ENCODE peak calls at places on chromosomes 12 and 14, in ten cellular contexts. One of them, this sample, is unnamed.
A peak's percentile ranks its signal among the peaks of the same experiment; 100 is the strongest.

GRCh38 chr14:33602396-33602795 is 348.5 kb downstream of the EGLN3 start:
- DNase-seq in mucosa of descending colon: no peak
- DNase-seq in astrocyte of the spinal cord: peak; percentile 48
- DNase-seq in lower leg skin: no peak
- DNase-seq in brain microvascular endothelial cell: peak; percentile 59
- DNase-seq in NB4: no peak
- DNase-seq in fibroblast of pulmonary artery: no peak
- DNase-seq in IMR-90: no peak
- DNase-seq in heart right ventricle: no peak
- DNase-seq in thyroid gland: no peak
- DNase-seq in this sample: no peak

GRCh38 chr12:121812921-121813896 is 9.4 kb downstream of the SETD1B start:
- DNase-seq in heart right ventricle: no peak
- DNase-seq in thyroid gland: no peak
- DNase-seq in mucosa of descending colon: peak; percentile 41
- DNase-seq in lower leg skin: no peak
- DNase-seq in astrocyte of the spinal cord: no peak
- DNase-seq in IMR-90: no peak
- DNase-seq in fibroblast of pulmonary artery: peak; percentile 39
- DNase-seq in NB4: no peak
- DNase-seq in brain microvascular endothelial cell: no peak
- DNase-seq in this sample: peak; percentile 51

GRCh38 chr12:54333420-54334034 is 8.6 kb downstream of the COPZ1 start:
- DNase-seq in mucosa of descending colon: no peak
- DNase-seq in NB4: no peak
- DNase-seq in lower leg skin: no peak
- DNase-seq in fibroblast of pulmonary artery: no peak
- DNase-seq in heart right ventricle: no peak
- DNase-seq in thyroid gland: no peak
- DNase-seq in brain microvascular endothelial cell: no peak
- DNase-seq in astrocyte of the spinal cord: no peak
- DNase-seq in IMR-90: no peak
- DNase-seq in this sample: no peak

GRCh38 chr12:54162741-54163140 is 26.0 kb downstream of the SMUG1 start:
- DNase-seq in IMR-90: no peak
- DNase-seq in mucosa of descending colon: no peak
- DNase-seq in lower leg skin: no peak
- DNase-seq in brain microvascular endothelial cell: no peak
- DNase-seq in heart right ventricle: no peak
- DNase-seq in thyroid gland: no peak
- DNase-seq in NB4: no peak
- DNase-seq in astrocyte of the spinal cord: no peak
- DNase-seq in fibroblast of pulmonary artery: no peak
- DNase-seq in this sample: no peak

GRCh38 chr14:105383083-105383730 is 15.1 kb upstream of the TEX22 start:
- DNase-seq in astrocyte of the spinal cord: no peak
- DNase-seq in thyroid gland: no peak
- DNase-seq in IMR-90: no peak
- DNase-seq in heart right ventricle: no peak
- DNase-seq in NB4: no peak
- DNase-seq in brain microvascular endothelial cell: no peak
- DNase-seq in mucosa of descending colon: no peak
- DNase-seq in fibroblast of pulmonary artery: no peak
- DNase-seq in lower leg skin: no peak
- DNase-seq in this sample: no peak

GRCh38 chr12:56126732-56127239 is 1.3 kb upstream of the ESYT1 start:
- DNase-seq in IMR-90: no peak
- DNase-seq in NB4: peak; percentile 83
- DNase-seq in lower leg skin: no peak
- DNase-seq in heart right ventricle: no peak
- DNase-seq in thyroid gland: no peak
- DNase-seq in fibroblast of pulmonary artery: no peak
- DNase-seq in astrocyte of the spinal cord: no peak
- DNase-seq in mucosa of descending colon: no peak
- DNase-seq in brain microvascular endothelial cell: no peak
- DNase-seq in this sample: no peak

GRCh38 chr14:34685819-34686428 is 28.5 kb downstream of the CFL2 start:
- DNase-seq in lower leg skin: no peak
- DNase-seq in astrocyte of the spinal cord: no peak
- DNase-seq in NB4: no peak
- DNase-seq in fibroblast of pulmonary artery: no peak
- DNase-seq in mucosa of descending colon: no peak
- DNase-seq in IMR-90: no peak
- DNase-seq in brain microvascular endothelial cell: no peak
- DNase-seq in thyroid gland: no peak
- DNase-seq in heart right ventricle: no peak
- DNase-seq in this sample: no peak

GRCh38 chr14:88245321-88245720 is 77.7 kb downstream of the KCNK10 start:
- DNase-seq in fibroblast of pulmonary artery: no peak
- DNase-seq in astrocyte of the spinal cord: no peak
- DNase-seq in heart right ventricle: no peak
- DNase-seq in brain microvascular endothelial cell: no peak
- DNase-seq in lower leg skin: no peak
- DNase-seq in thyroid gland: no peak
- DNase-seq in IMR-90: no peak
- DNase-seq in NB4: no peak
- DNase-seq in mucosa of descending colon: no peak
- DNase-seq in this sample: no peak

DNA sequence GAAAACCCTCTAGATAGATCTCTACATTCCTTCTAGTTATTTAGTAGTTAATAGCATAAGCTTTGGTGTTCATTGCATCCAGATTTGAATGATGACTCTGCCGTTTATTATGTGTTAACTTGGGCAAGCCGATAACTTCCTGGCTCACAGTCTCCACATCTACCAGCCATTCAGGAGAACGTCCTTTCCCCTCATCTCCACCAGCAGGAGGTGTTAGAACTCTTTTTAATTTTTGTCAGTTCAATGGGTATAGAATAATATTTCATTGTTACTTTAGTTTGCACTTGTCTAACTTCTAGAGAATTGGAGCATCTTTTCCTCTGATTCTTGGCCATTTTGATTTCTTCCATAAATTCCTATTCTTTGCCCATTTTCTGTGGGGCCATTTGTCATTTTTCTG is 30.0 kb upstream of the WSCD2 start:
- DNase-seq in heart right ventricle: no peak
- DNase-seq in brain microvascular endothelial cell: no peak
- DNase-seq in thyroid gland: no peak
- DNase-seq in mucosa of descending colon: no peak
- DNase-seq in astrocyte of the spinal cord: no peak
- DNase-seq in fibroblast of pulmonary artery: no peak
- DNase-seq in lower leg skin: no peak
- DNase-seq in IMR-90: no peak
- DNase-seq in NB4: peak; percentile 38
- DNase-seq in this sample: no peak
- TF ChIP-seq CTCF in heart right ventricle: peak; percentile 46
- TF ChIP-seq CTCF in brain microvascular endothelial cell: no peak
- TF ChIP-seq CTCF in thyroid gland: peak; percentile 61
- TF ChIP-seq CTCF in mucosa of descending colon: no peak
- TF ChIP-seq CTCF in astrocyte of the spinal cord: no peak
- TF ChIP-seq CTCF in fibroblast of pulmonary artery: no peak
- TF ChIP-seq CTCF in lower leg skin: no peak
- TF ChIP-seq CTCF in IMR-90: no peak
- TF ChIP-seq CTCF in NB4: peak; percentile 45
- TF ChIP-seq CTCF in this sample: peak; percentile 33

DNA sequence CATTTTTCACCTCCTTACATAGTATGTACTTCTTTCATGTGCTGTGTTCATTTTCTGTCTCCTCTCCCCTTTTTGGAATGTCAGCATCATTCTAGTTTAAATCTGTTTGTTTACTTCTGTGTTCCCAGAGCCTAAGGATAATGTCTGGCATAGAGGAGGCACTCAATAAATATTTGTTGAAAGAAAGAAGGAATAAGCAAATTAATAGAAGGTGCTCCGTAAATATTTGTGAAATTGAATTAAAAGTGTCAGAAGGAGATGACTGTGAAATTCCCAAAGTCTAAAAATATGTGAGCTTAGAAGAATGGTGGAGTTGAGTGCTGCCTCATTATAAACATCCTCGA is 3.3 kb upstream of the CDKN1B start:
- DNase-seq in IMR-90: no peak
- DNase-seq in mucosa of descending colon: no peak
- DNase-seq in heart right ventricle: no peak
- DNase-seq in lower leg skin: no peak
- DNase-seq in astrocyte of the spinal cord: no peak
- DNase-seq in brain microvascular endothelial cell: no peak
- DNase-seq in fibroblast of pulmonary artery: no peak
- DNase-seq in NB4: no peak
- DNase-seq in thyroid gland: no peak
- DNase-seq in this sample: no peak
- H3K4me3 ChIP-seq in IMR-90: peak overlapping the region; percentile 11
- H3K4me3 ChIP-seq in mucosa of descending colon: no peak overlapping the region
- H3K4me3 ChIP-seq in heart right ventricle: peak overlapping the region; percentile 53
- H3K4me3 ChIP-seq in lower leg skin: no peak overlapping the region
- H3K4me3 ChIP-seq in astrocyte of the spinal cord: peak overlapping the region; percentile 19
- H3K4me3 ChIP-seq in brain microvascular endothelial cell: peak overlapping the region; percentile 44
- H3K4me3 ChIP-seq in fibroblast of pulmonary artery: no peak overlapping the region
- H3K4me3 ChIP-seq in NB4: no peak overlapping the region
- H3K4me3 ChIP-seq in thyroid gland: no peak overlapping the region
- H3K4me3 ChIP-seq in this sample: peak overlapping the region; percentile 91

GRCh38 chr12:130031041-130031440 is 127.2 kb upstream of the TMEM132D start:
- DNase-seq in heart right ventricle: no peak
- DNase-seq in brain microvascular endothelial cell: no peak
- DNase-seq in thyroid gland: no peak
- DNase-seq in IMR-90: no peak
- DNase-seq in NB4: no peak
- DNase-seq in mucosa of descending colon: no peak
- DNase-seq in lower leg skin: no peak
- DNase-seq in fibroblast of pulmonary artery: no peak
- DNase-seq in astrocyte of the spinal cord: no peak
- DNase-seq in this sample: no peak

GRCh38 chr12:130031571-130032189 is 127.9 kb upstream of the TMEM132D start:
- DNase-seq in lower leg skin: no peak
- DNase-seq in mucosa of descending colon: peak; percentile 74
- DNase-seq in heart right ventricle: peak; percentile 25
- DNase-seq in fibroblast of pulmonary artery: peak; percentile 17
- DNase-seq in thyroid gland: peak; percentile 50
- DNase-seq in NB4: peak; percentile 67
- DNase-seq in brain microvascular endothelial cell: peak; percentile 49
- DNase-seq in astrocyte of the spinal cord: peak; percentile 2
- DNase-seq in IMR-90: no peak
- DNase-seq in this sample: peak; percentile 56

GRCh38 chr12:130029151-130029550 is 125.3 kb upstream of the TMEM132D start:
- DNase-seq in lower leg skin: no peak
- DNase-seq in brain microvascular endothelial cell: no peak
- DNase-seq in fibroblast of pulmonary artery: no peak
- DNase-seq in mucosa of descending colon: no peak
- DNase-seq in NB4: no peak
- DNase-seq in IMR-90: no peak
- DNase-seq in astrocyte of the spinal cord: no peak
- DNase-seq in thyroid gland: no peak
- DNase-seq in heart right ventricle: no peak
- DNase-seq in this sample: no peak

GRCh38 chr12:130027798-130028197 is 124.0 kb upstream of the TMEM132D start:
- DNase-seq in brain microvascular endothelial cell: no peak
- DNase-seq in thyroid gland: no peak
- DNase-seq in NB4: no peak
- DNase-seq in IMR-90: no peak
- DNase-seq in heart right ventricle: no peak
- DNase-seq in mucosa of descending colon: no peak
- DNase-seq in lower leg skin: no peak
- DNase-seq in fibroblast of pulmonary artery: no peak
- DNase-seq in astrocyte of the spinal cord: no peak
- DNase-seq in this sample: no peak

DNA sequence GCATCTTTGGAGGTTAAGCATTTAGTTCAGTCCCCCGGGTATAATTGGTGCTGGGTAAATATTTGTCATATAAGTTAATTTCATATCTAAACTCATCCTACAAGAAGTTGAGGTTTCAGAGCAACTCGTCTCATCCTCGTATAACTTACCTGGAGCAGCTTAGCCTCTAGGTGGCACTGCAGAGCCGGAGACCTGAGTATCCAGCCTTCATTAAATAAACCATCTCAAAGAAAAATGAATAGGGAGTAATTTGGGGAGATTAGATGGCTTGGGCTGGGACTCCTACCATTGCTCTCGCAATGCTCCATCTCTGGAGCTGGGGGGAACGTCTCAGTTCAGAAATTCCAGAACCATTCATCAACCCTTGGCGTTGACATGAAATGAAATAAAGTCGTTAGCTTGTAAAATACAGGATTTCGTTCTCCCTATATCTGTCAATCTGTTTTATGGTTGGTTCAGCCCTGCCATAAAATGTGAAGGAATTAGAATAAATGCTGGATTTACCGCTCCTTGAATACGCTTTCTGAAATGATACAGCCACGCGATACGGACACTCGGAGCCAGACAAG is 122.9 kb upstream of the TMEM132D start:
- DNase-seq in brain microvascular endothelial cell: peak; percentile 31
- DNase-seq in mucosa of descending colon: peak; percentile 70
- DNase-seq in fibroblast of pulmonary artery: no peak
- DNase-seq in thyroid gland: peak; percentile 42
- DNase-seq in heart right ventricle: no peak
- DNase-seq in IMR-90: no peak
- DNase-seq in astrocyte of the spinal cord: no peak
- DNase-seq in NB4: peak; percentile 58
- DNase-seq in lower leg skin: no peak
- DNase-seq in this sample: no peak
- TF ChIP-seq CTCF in brain microvascular endothelial cell: peak; percentile 69
- TF ChIP-seq CTCF in mucosa of descending colon: peak; percentile 40
- TF ChIP-seq CTCF in fibroblast of pulmonary artery: peak; percentile 18
- TF ChIP-seq CTCF in thyroid gland: peak; percentile 39
- TF ChIP-seq CTCF in heart right ventricle: peak; percentile 29
- TF ChIP-seq CTCF in IMR-90: no peak
- TF ChIP-seq CTCF in astrocyte of the spinal cord: peak; percentile 63
- TF ChIP-seq CTCF in NB4: peak; percentile 93
- TF ChIP-seq CTCF in lower leg skin: no peak
- TF ChIP-seq CTCF in this sample: peak; percentile 59

GRCh38 chr14:100827140-100827517 is 1.2 kb downstream of the MEG3 start:
- DNase-seq in brain microvascular endothelial cell: no peak
- DNase-seq in NB4: peak; percentile 18
- DNase-seq in astrocyte of the spinal cord: no peak
- DNase-seq in thyroid gland: no peak
- DNase-seq in heart right ventricle: no peak
- DNase-seq in mucosa of descending colon: no peak
- DNase-seq in fibroblast of pulmonary artery: peak; percentile 25
- DNase-seq in lower leg skin: no peak
- DNase-seq in IMR-90: peak; percentile 16
- DNase-seq in this sample: no peak

GRCh38 chr14:100824156-100824555 is 1.8 kb upstream of the MEG3 start:
- DNase-seq in thyroid gland: peak; percentile 5
- DNase-seq in NB4: no peak
- DNase-seq in brain microvascular endothelial cell: peak; percentile 74
- DNase-seq in fibroblast of pulmonary artery: peak; percentile 68
- DNase-seq in astrocyte of the spinal cord: peak; percentile 68
- DNase-seq in mucosa of descending colon: peak; percentile 19
- DNase-seq in IMR-90: peak; percentile 49
- DNase-seq in heart right ventricle: peak; percentile 22
- DNase-seq in lower leg skin: no peak
- DNase-seq in this sample: no peak

GRCh38 chr14:100824946-100825690 is 800 bp upstream of the MEG3 start:
- DNase-seq in thyroid gland: no peak
- DNase-seq in IMR-90: no peak
- DNase-seq in fibroblast of pulmonary artery: no peak
- DNase-seq in brain microvascular endothelial cell: no peak
- DNase-seq in astrocyte of the spinal cord: no peak
- DNase-seq in mucosa of descending colon: no peak
- DNase-seq in heart right ventricle: no peak
- DNase-seq in lower leg skin: no peak
- DNase-seq in NB4: no peak
- DNase-seq in this sample: no peak

GRCh38 chr14:100826371-100827139 is 637 bp downstream of the MEG3 start:
- DNase-seq in mucosa of descending colon: no peak
- DNase-seq in lower leg skin: no peak
- DNase-seq in brain microvascular endothelial cell: no peak
- DNase-seq in NB4: no peak
- DNase-seq in IMR-90: no peak
- DNase-seq in heart right ventricle: no peak
- DNase-seq in thyroid gland: no peak
- DNase-seq in astrocyte of the spinal cord: no peak
- DNase-seq in fibroblast of pulmonary artery: no peak
- DNase-seq in this sample: no peak

GRCh38 chr14:100825691-100826331 is at the start of gene MEG3:
- DNase-seq in lower leg skin: peak; percentile 28
- DNase-seq in brain microvascular endothelial cell: peak; percentile 76
- DNase-seq in NB4: no peak
- DNase-seq in IMR-90: peak; percentile 82
- DNase-seq in thyroid gland: peak; percentile 5
- DNase-seq in fibroblast of pulmonary artery: peak; percentile 87
- DNase-seq in heart right ventricle: peak; percentile 28
- DNase-seq in mucosa of descending colon: peak; percentile 23
- DNase-seq in astrocyte of the spinal cord: peak; percentile 85
- DNase-seq in this sample: no peak
- H3K4me3 ChIP-seq in lower leg skin: no peak within 1 kb of the TSS
- H3K4me3 ChIP-seq in brain microvascular endothelial cell: peak within 1 kb of the TSS; percentile 82
- H3K4me3 ChIP-seq in NB4: no peak within 1 kb of the TSS
- H3K4me3 ChIP-seq in IMR-90: peak within 1 kb of the TSS; percentile 81
- H3K4me3 ChIP-seq in thyroid gland: no peak within 1 kb of the TSS
- H3K4me3 ChIP-seq in fibroblast of pulmonary artery: peak within 1 kb of the TSS; percentile 82
- H3K4me3 ChIP-seq in heart right ventricle: peak within 1 kb of the TSS; percentile 53
- H3K4me3 ChIP-seq in mucosa of descending colon: no peak within 1 kb of the TSS
- H3K4me3 ChIP-seq in astrocyte of the spinal cord: peak within 1 kb of the TSS; percentile 93
- H3K4me3 ChIP-seq in this sample: peak within 1 kb of the TSS; percentile 33

This sample was measured in lower lobe of right lung.